ENCODE peak calls at places on chromosomes 1 and 21, in ten cellular contexts. H, Z, B, S, M, Q, D, A, C and T are unnamed samples.

GRCh38 chr1:16727190-16728111 is 12.9 kb upstream of the RNU1-4 start:
- DNase-seq in Q (peak; percentile 21), B (peak; percentile 27), S (peak; percentile 37), Z (no peak), A (peak; percentile 75), H (peak; percentile 49), M (peak; percentile 57), C (peak; percentile 22), D (peak; percentile 38), T (peak; percentile 81)

GRCh38 chr1:61079276-61079897 is 3.0 kb upstream of the NFIA start:
- DNase-seq in H (no peak), Q (peak; percentile 60), M (no peak), S (no peak), B (peak; percentile 87), Z (no peak), C (no peak), A (no peak), D (peak; percentile 27), T (no peak)

GRCh38 chr1:3190256-3191041 is 121.4 kb downstream of the PRDM16 start:
- DNase-seq in M (peak; percentile 36), C (no peak), H (no peak), S (no peak), Q (no peak), Z (peak; percentile 34), D (no peak), A (no peak), B (no peak), T (no peak)

GRCh38 chr1:68346192-68346808 is 103.5 kb downstream of the RPE65 start:
- DNase-seq in D (peak; percentile 54), C (peak; percentile 60), Z (no peak), H (no peak), B (no peak), A (no peak), M (peak; percentile 33), S (no peak), Q (peak; percentile 13), T (no peak)

GRCh38 chr1:27141266-27142003 is 13.5 kb downstream of the SLC9A1 start:
- DNase-seq in Z (no peak), B (peak; percentile 85), C (no peak), A (no peak), M (no peak), S (no peak), D (no peak), H (no peak), Q (no peak), T (no peak)

GRCh38 chr1:75100481-75101092 is 33.6 kb upstream of the LHX8 start:
- DNase-seq in D (no peak), H (no peak), B (no peak), Q (peak; percentile 20), A (no peak), Z (no peak), S (no peak), C (no peak), M (no peak), T (no peak)

GRCh38 chr1:150235436-150235851 is 468 bp downstream of the ANP32E start:
- DNase-seq in C (no peak), A (no peak), H (peak; percentile 37), B (no peak), S (peak; percentile 51), D (no peak), M (peak; percentile 24), Q (peak; percentile 23), Z (peak; percentile 22), T (no peak)

GRCh38 chr21:17930102-17930501 is 110.9 kb upstream of the C21orf91 start:
- DNase-seq in Q (no peak), D (no peak), M (peak; percentile 2), B (no peak), S (no peak), H (no peak), Z (no peak), A (no peak), C (no peak), T (no peak)

GRCh38 chr1:69824932-69825331 is 257.2 kb downstream of the LRRC7 start:
- DNase-seq in Q (no peak), H (no peak), M (no peak), C (peak; percentile 9), D (no peak), Z (no peak), B (no peak), S (no peak), A (no peak), T (no peak)

GRCh38 chr1:212256404-212256803 is 28.8 kb upstream of the PPP2R5A start:
- DNase-seq in S (no peak), Q (no peak), H (peak; percentile 38), D (no peak), Z (no peak), B (no peak), M (no peak), A (no peak), C (no peak), T (no peak)
- H3K4me3 ChIP-seq in S (no peak overlapping the region), Q (no peak overlapping the region), H (no peak overlapping the region), D (no peak overlapping the region), Z (no peak overlapping the region), B (no peak overlapping the region), M (no peak overlapping the region), A (no peak overlapping the region), C (no peak overlapping the region), T (no peak overlapping the region)

GRCh38 chr1:184632415-184633175 is 122.1 kb downstream of the EDEM3 start:
- DNase-seq in B (no peak), Q (no peak), C (no peak), A (no peak), Z (no peak), S (no peak), D (no peak), M (no peak), H (no peak), T (no peak)

GRCh38 chr1:184635347-184636155 is 119.1 kb downstream of the EDEM3 start:
- DNase-seq in H (no peak), Q (no peak), D (peak; percentile 76), M (no peak), S (no peak), C (no peak), Z (no peak), A (no peak), B (no peak), T (no peak)

GRCh38 chr1:184633785-184634184 is 120.9 kb downstream of the EDEM3 start:
- DNase-seq in D (no peak), B (no peak), A (no peak), C (no peak), Z (no peak), M (no peak), H (no peak), S (no peak), Q (no peak), T (no peak)

GRCh38 chr1:184636156-184636448 is 118.6 kb downstream of the EDEM3 start:
- DNase-seq in H (no peak), M (no peak), D (no peak), Q (no peak), A (no peak), S (no peak), C (no peak), B (no peak), Z (no peak), T (no peak)

DNA sequence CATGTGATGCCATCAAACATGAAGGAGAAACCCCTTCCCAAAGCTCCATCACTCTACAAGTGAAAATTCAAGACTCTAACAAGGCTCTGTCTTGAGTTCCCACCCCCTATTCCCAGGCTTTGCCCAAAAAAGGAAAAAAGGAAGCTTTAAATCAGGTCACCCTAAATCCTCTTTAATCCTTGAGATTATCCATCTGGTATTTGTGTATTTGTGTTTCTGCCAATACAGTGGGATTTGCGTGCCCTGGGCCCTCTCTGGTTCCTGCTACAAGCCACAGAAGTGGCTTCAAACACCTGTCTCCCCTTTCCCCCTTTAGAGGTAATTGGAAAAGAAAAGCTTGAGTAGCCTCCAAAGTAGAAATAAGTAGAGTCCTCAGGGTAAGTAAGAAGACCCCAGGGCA is 120.4 kb downstream of the EDEM3 start:
- DNase-seq in Z (no peak), H (no peak), S (no peak), B (no peak), C (no peak), A (no peak), Q (no peak), D (no peak), M (peak; percentile 36), T (no peak)
- H3K27ac ChIP-seq in Z (no peak overlapping the region), H (no peak overlapping the region), S (no peak overlapping the region), B (no peak overlapping the region), C (no peak overlapping the region), A (no peak overlapping the region), Q (no peak overlapping the region), D (no peak overlapping the region), M (no peak overlapping the region), T (no peak overlapping the region)

DNA sequence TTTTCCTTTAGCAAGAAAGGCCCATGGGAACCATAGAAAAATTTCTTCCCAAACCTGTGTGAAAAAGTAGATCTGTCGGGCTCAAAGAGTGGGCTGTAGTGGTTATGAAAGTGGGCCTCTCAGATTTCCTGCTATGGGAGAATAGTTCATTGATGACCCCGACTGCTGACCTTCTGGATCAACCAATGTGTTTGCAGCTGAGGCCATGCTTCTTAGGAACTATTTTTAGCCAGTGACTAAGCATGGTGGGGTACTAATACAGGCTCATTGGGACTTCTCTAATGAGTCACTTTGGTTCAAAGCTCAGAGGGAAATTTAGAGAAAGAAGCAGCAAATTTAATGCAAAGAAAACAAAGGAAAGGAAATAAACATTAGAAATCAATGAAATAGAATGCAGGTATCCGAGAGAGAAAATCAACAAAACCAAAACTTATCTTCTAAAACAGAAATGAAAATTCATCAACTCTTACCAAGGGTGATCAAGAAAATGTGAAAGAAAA is 12.6 kb upstream of the PSMA5 start:
- DNase-seq in A (no peak), B (no peak), H (no peak), M (no peak), D (peak; percentile 97), C (peak; percentile 73), Z (no peak), Q (peak; percentile 34), S (peak; percentile 32), T (no peak)
- H3K4me3 ChIP-seq in A (no peak overlapping the region), B (no peak overlapping the region), H (no peak overlapping the region), M (no peak overlapping the region), D (peak overlapping the region; percentile 55), C (no peak overlapping the region), Z (no peak overlapping the region), Q (no peak overlapping the region), S (no peak overlapping the region), T (no peak overlapping the region)

GRCh38 chr1:100459815-100460114 is 78.2 kb upstream of the GPR88 start:
- DNase-seq in H (no peak), B (no peak), C (no peak), M (no peak), S (no peak), D (no peak), Z (no peak), Q (no peak), A (no peak), T (no peak)

GRCh38 chr1:100455478-100456072 is 82.4 kb upstream of the GPR88 start:
- DNase-seq in H (no peak), M (no peak), D (peak; percentile 19), Q (peak; percentile 19), A (no peak), B (no peak), Z (no peak), S (no peak), C (peak; percentile 30), T (no peak)

GRCh38 chr1:100458925-100459814 is 78.8 kb upstream of the GPR88 start:
- DNase-seq in D (peak; percentile 79), S (no peak), C (peak; percentile 90), M (peak; percentile 82), H (peak; percentile 70), B (peak; percentile 73), Q (peak; percentile 81), Z (peak; percentile 64), A (peak; percentile 73), T (no peak)

GRCh38 chr1:100456880-100457279 is 81.1 kb upstream of the GPR88 start:
- DNase-seq in M (no peak), B (no peak), Q (no peak), S (no peak), A (no peak), D (no peak), C (peak; percentile 20), Z (no peak), H (no peak), T (no peak)

GRCh38 chr1:100457683-100458082 is 80.3 kb upstream of the GPR88 start:
- DNase-seq in Q (no peak), C (no peak), S (no peak), A (no peak), B (no peak), Z (no peak), H (no peak), D (no peak), M (no peak), T (no peak)
- H3K27ac ChIP-seq in Q (no peak overlapping the region), C (no peak overlapping the region), S (no peak overlapping the region), A (no peak overlapping the region), B (no peak overlapping the region), Z (no peak overlapping the region), H (no peak overlapping the region), D (no peak overlapping the region), M (no peak overlapping the region), T (no peak overlapping the region)